ENCODE peak calls at places on chromosomes 4 and X, in six cellular contexts. One of them, this sample, is unnamed.

GRCh38 chr4:99868126-99868596 is 26.1 kb downstream of the LAMTOR3 start:
- DNase-seq in glutamatergic neuron: no peak
- DNase-seq in H9: peak
- DNase-seq in bronchial epithelial cell: no peak
- DNase-seq in mammary epithelial cell: no peak
- DNase-seq in BJ: peak
- DNase-seq in this sample: no peak

GRCh38 chrX:19659929-19660328 is 144.6 kb upstream of the MAP3K15 start:
- DNase-seq in glutamatergic neuron: no peak
- DNase-seq in H9: no peak
- DNase-seq in bronchial epithelial cell: no peak
- DNase-seq in mammary epithelial cell: no peak
- DNase-seq in BJ: no peak
- DNase-seq in this sample: no peak

GRCh38 chr4:128477540-128477939 is 189.9 kb upstream of the PGRMC2 start:
- DNase-seq in glutamatergic neuron: no peak
- DNase-seq in H9: no peak
- DNase-seq in bronchial epithelial cell: no peak
- DNase-seq in mammary epithelial cell: no peak
- DNase-seq in BJ: no peak
- DNase-seq in this sample: no peak

GRCh38 chrX:64093761-64094160 is 111.7 kb downstream of the AMER1 start:
- DNase-seq in glutamatergic neuron: no peak
- DNase-seq in H9: no peak
- DNase-seq in bronchial epithelial cell: peak
- DNase-seq in mammary epithelial cell: no peak
- DNase-seq in BJ: no peak
- DNase-seq in this sample: peak

GRCh38 chrX:153459976-153460375 is 10.4 kb downstream of the HAUS7 start:
- DNase-seq in glutamatergic neuron: no peak
- DNase-seq in H9: no peak
- DNase-seq in bronchial epithelial cell: peak
- DNase-seq in mammary epithelial cell: peak
- DNase-seq in BJ: no peak
- DNase-seq in this sample: no peak

GRCh38 chr4:98501383-98501782 is 157.0 kb downstream of the TSPAN5 start:
- DNase-seq in glutamatergic neuron: no peak
- DNase-seq in H9: no peak
- DNase-seq in bronchial epithelial cell: no peak
- DNase-seq in mammary epithelial cell: no peak
- DNase-seq in BJ: no peak
- DNase-seq in this sample: no peak

GRCh38 chrX:118631586-118631985 is 95.8 kb upstream of the IL13RA1 start:
- DNase-seq in glutamatergic neuron: no peak
- DNase-seq in H9: no peak
- DNase-seq in bronchial epithelial cell: no peak
- DNase-seq in mammary epithelial cell: no peak
- DNase-seq in BJ: no peak
- DNase-seq in this sample: no peak

GRCh38 chr4:17623451-17624001 is 9.1 kb downstream of the MED28 start:
- DNase-seq in glutamatergic neuron: no peak
- DNase-seq in H9: no peak
- DNase-seq in bronchial epithelial cell: no peak
- DNase-seq in mammary epithelial cell: no peak
- DNase-seq in BJ: peak
- DNase-seq in this sample: no peak

GRCh38 chr4:128353791-128354190 is 66.2 kb upstream of the PGRMC2 start:
- DNase-seq in glutamatergic neuron: no peak
- DNase-seq in H9: no peak
- DNase-seq in bronchial epithelial cell: no peak
- DNase-seq in mammary epithelial cell: no peak
- DNase-seq in BJ: no peak
- DNase-seq in this sample: no peak

GRCh38 chr4:111214371-111214770 is 591.5 kb upstream of the PITX2 start:
- DNase-seq in glutamatergic neuron: no peak
- DNase-seq in H9: no peak
- DNase-seq in bronchial epithelial cell: peak
- DNase-seq in mammary epithelial cell: no peak
- DNase-seq in BJ: no peak
- DNase-seq in this sample: no peak

GRCh38 chrX:122238801-122239200 is 945.3 kb upstream of the GRIA3 start:
- DNase-seq in glutamatergic neuron: no peak
- DNase-seq in H9: no peak
- DNase-seq in bronchial epithelial cell: peak
- DNase-seq in mammary epithelial cell: peak
- DNase-seq in BJ: peak
- DNase-seq in this sample: no peak

GRCh38 chr4:78656968-78657445 is 105.4 kb downstream of the ANXA3 start:
- DNase-seq in glutamatergic neuron: no peak
- DNase-seq in H9: no peak
- DNase-seq in bronchial epithelial cell: no peak
- DNase-seq in mammary epithelial cell: no peak
- DNase-seq in BJ: no peak
- DNase-seq in this sample: no peak

GRCh38 chr4:39770969-39771724 is 73.2 kb downstream of the UBE2K start:
- DNase-seq in glutamatergic neuron: no peak
- DNase-seq in H9: no peak
- DNase-seq in bronchial epithelial cell: no peak
- DNase-seq in mammary epithelial cell: no peak
- DNase-seq in BJ: no peak
- DNase-seq in this sample: no peak

GRCh38 chr4:41216294-41217019 is 2.1 kb upstream of the APBB2 start:
- DNase-seq in glutamatergic neuron: peak
- DNase-seq in H9: peak
- DNase-seq in bronchial epithelial cell: peak
- DNase-seq in mammary epithelial cell: peak
- DNase-seq in BJ: no peak
- DNase-seq in this sample: peak

GRCh38 chr4:168691621-168692376 is 194.9 kb downstream of the PALLD start:
- DNase-seq in glutamatergic neuron: no peak
- DNase-seq in H9: no peak
- DNase-seq in bronchial epithelial cell: no peak
- DNase-seq in mammary epithelial cell: no peak
- DNase-seq in BJ: no peak
- DNase-seq in this sample: no peak

GRCh38 chr4:150206265-150206664 is 128.0 kb downstream of the DCLK2 start:
- DNase-seq in glutamatergic neuron: no peak
- DNase-seq in H9: no peak
- DNase-seq in bronchial epithelial cell: no peak
- DNase-seq in mammary epithelial cell: no peak
- DNase-seq in BJ: no peak
- DNase-seq in this sample: no peak

GRCh38 chr4:76188149-76188548 is 25.5 kb downstream of the SCARB2 start:
- DNase-seq in glutamatergic neuron: no peak
- DNase-seq in H9: no peak
- DNase-seq in bronchial epithelial cell: no peak
- DNase-seq in mammary epithelial cell: no peak
- DNase-seq in BJ: no peak
- DNase-seq in this sample: no peak

GRCh38 chrX:45712067-45712466 is 511.4 kb upstream of the DIPK2B start:
- DNase-seq in glutamatergic neuron: no peak
- DNase-seq in H9: no peak
- DNase-seq in bronchial epithelial cell: peak
- DNase-seq in mammary epithelial cell: peak
- DNase-seq in BJ: no peak
- DNase-seq in this sample: no peak

GRCh38 chrX:23127586-23127985 is 127.8 kb downstream of the DDX53 start:
- DNase-seq in glutamatergic neuron: no peak
- DNase-seq in H9: no peak
- DNase-seq in bronchial epithelial cell: no peak
- DNase-seq in mammary epithelial cell: no peak
- DNase-seq in BJ: no peak
- DNase-seq in this sample: no peak

GRCh38 chr4:64407000-64407399 is 2.2 kb downstream of the TECRL start:
- DNase-seq in glutamatergic neuron: no peak
- DNase-seq in H9: no peak
- DNase-seq in bronchial epithelial cell: peak
- DNase-seq in mammary epithelial cell: no peak
- DNase-seq in BJ: no peak
- DNase-seq in this sample: no peak

DNA sequence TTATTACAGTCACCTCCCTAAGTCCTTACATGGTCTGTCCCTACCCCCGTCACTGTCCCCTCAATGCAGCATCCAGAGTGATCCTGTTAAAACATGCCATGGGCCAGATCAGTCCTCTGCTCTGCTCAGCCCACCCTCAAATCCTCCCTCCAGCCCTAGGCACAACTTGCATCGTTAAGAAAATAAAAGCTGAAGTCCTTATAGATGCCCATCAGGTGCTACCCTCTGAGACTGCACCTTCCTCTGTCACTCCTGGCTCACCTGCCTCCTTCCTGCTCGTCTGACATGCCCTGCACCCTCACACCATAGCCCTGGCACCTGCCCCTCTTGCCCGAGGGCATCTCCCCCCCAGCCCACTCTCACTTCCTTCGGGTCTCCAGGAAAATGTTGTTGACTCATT is 4.1 kb downstream of the STK32B start:
- DNase-seq in glutamatergic neuron: no peak
- DNase-seq in H9: no peak
- DNase-seq in bronchial epithelial cell: no peak
- DNase-seq in mammary epithelial cell: no peak
- DNase-seq in BJ: no peak
- DNase-seq in this sample: no peak
- TF ChIP-seq CTCF in glutamatergic neuron: no peak
- TF ChIP-seq CTCF in H9: no peak
- TF ChIP-seq CTCF in bronchial epithelial cell: no peak
- TF ChIP-seq CTCF in mammary epithelial cell: no peak
- TF ChIP-seq CTCF in BJ: no peak
- TF ChIP-seq CTCF in this sample: no peak

DNA sequence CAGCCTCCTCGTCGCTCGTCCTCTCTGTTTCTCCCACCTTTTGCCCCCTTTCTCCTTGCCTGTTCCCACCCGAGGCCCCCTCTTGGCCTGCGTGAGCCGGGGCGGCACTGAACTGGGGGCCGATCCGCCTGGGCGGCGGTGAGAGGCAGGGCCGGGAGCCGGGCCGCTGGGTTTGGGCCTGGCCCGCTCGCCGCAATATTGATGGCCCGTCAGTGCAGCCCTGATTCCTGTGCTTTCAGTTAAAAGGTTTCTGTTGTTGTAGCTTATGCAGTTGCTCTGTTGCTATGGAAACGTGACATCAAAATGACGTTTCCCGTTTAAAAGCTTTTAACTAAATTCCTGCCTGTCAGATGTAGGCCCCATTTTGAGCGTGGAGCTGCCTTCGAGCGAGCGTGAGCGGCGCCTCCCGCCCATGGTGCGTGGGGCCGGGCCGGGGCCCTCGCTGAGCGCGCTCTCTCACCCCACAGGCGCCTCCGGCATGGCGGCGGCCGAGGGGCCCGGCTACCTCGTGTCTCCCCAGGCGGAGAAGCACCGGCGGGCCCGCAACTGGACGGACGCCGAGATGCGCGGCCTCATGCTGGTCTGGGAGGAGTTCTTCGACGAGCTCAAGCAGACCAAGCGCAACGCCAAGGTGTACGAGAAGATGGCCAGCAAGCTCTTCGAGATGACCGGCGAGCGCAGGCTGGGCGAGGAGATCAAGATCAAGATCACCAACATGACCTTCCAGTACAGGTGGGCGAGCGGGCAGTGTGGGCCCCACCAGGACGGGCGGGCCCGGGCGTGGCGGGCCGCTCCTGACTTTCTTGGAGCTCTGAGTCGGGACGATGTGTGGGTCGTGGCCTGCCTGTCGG is at the start of gene MSANTD1:
- DNase-seq in glutamatergic neuron: peak
- DNase-seq in H9: no peak
- DNase-seq in bronchial epithelial cell: no peak
- DNase-seq in mammary epithelial cell: no peak
- DNase-seq in BJ: no peak
- DNase-seq in this sample: peak
- TF ChIP-seq CTCF in glutamatergic neuron: no peak
- TF ChIP-seq CTCF in H9: no peak
- TF ChIP-seq CTCF in bronchial epithelial cell: no peak
- TF ChIP-seq CTCF in mammary epithelial cell: no peak
- TF ChIP-seq CTCF in BJ: no peak
- TF ChIP-seq CTCF in this sample: no peak

DNA sequence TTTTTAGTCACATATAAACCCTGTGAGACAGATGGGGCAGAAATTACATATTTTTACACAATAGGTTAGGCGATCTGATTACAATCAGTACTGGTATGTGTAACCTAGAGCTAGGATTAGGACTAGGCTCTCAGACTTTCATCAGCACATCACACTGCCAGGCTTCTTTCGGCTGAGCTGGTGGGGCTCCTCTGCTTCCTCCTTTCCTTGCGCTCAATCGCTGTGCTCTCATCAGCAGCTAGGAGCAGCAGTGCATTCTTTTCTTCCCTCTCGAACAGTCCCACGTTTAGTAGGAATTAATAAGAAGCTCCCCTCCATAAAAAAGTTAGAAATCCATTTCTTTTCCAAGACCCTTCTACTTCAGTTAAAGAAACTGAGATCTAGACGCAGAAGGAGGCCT is 350.4 kb downstream of the SPRY1 start:
- DNase-seq in glutamatergic neuron: no peak
- DNase-seq in H9: peak
- DNase-seq in bronchial epithelial cell: no peak
- DNase-seq in mammary epithelial cell: no peak
- DNase-seq in BJ: no peak
- DNase-seq in this sample: no peak
- TF ChIP-seq CTCF in glutamatergic neuron: no peak
- TF ChIP-seq CTCF in H9: peak
- TF ChIP-seq CTCF in bronchial epithelial cell: no peak
- TF ChIP-seq CTCF in mammary epithelial cell: no peak
- TF ChIP-seq CTCF in BJ: no peak
- TF ChIP-seq CTCF in this sample: no peak

GRCh38 chr4:92091335-92091734 is 212.4 kb upstream of the GRID2 start:
- DNase-seq in glutamatergic neuron: peak
- DNase-seq in H9: peak
- DNase-seq in bronchial epithelial cell: no peak
- DNase-seq in mammary epithelial cell: no peak
- DNase-seq in BJ: no peak
- DNase-seq in this sample: no peak
- TF ChIP-seq CTCF in glutamatergic neuron: peak
- TF ChIP-seq CTCF in H9: peak
- TF ChIP-seq CTCF in bronchial epithelial cell: no peak
- TF ChIP-seq CTCF in mammary epithelial cell: no peak
- TF ChIP-seq CTCF in BJ: no peak
- TF ChIP-seq CTCF in this sample: no peak

GRCh38 chr4:5858020-5858769 is 34.7 kb downstream of the CRMP1 start:
- DNase-seq in glutamatergic neuron: no peak
- DNase-seq in H9: no peak
- DNase-seq in bronchial epithelial cell: peak
- DNase-seq in mammary epithelial cell: no peak
- DNase-seq in BJ: no peak
- DNase-seq in this sample: no peak
- TF ChIP-seq CTCF in glutamatergic neuron: no peak
- TF ChIP-seq CTCF in H9: no peak
- TF ChIP-seq CTCF in bronchial epithelial cell: no peak
- TF ChIP-seq CTCF in mammary epithelial cell: no peak
- TF ChIP-seq CTCF in BJ: no peak
- TF ChIP-seq CTCF in this sample: no peak

GRCh38 chrX:28697732-28698131 is 110.5 kb downstream of the IL1RAPL1 start:
- DNase-seq in glutamatergic neuron: no peak
- DNase-seq in H9: no peak
- DNase-seq in bronchial epithelial cell: no peak
- DNase-seq in mammary epithelial cell: no peak
- DNase-seq in BJ: no peak
- DNase-seq in this sample: no peak

GRCh38 chrX:28701222-28701621 is 114.0 kb downstream of the IL1RAPL1 start:
- DNase-seq in glutamatergic neuron: no peak
- DNase-seq in H9: no peak
- DNase-seq in bronchial epithelial cell: no peak
- DNase-seq in mammary epithelial cell: no peak
- DNase-seq in BJ: no peak
- DNase-seq in this sample: no peak
- TF ChIP-seq CTCF in glutamatergic neuron: peak
- TF ChIP-seq CTCF in H9: peak
- TF ChIP-seq CTCF in bronchial epithelial cell: no peak
- TF ChIP-seq CTCF in mammary epithelial cell: peak
- TF ChIP-seq CTCF in BJ: no peak
- TF ChIP-seq CTCF in this sample: no peak

This sample was measured in nephron progenitor cell.